ENCODE peak calls at places on chromosomes 7 and 10, in six cellular contexts. One of them, this sample, is unnamed.

GRCh38 chr7:24825315-24825917 is 68.2 kb upstream of the GSDME start:
- DNase-seq in IMR-90: no peak
- DNase-seq in esophagus squamous epithelium: no peak
- DNase-seq in K562: no peak
- DNase-seq in tibial nerve: no peak
- DNase-seq in spleen: no peak
- DNase-seq in this sample: no peak

GRCh38 chr10:68492118-68492517 is 20.3 kb upstream of the DNA2 start:
- DNase-seq in IMR-90: peak; percentile 29
- DNase-seq in esophagus squamous epithelium: no peak
- DNase-seq in K562: no peak
- DNase-seq in tibial nerve: no peak
- DNase-seq in spleen: no peak
- DNase-seq in this sample: no peak

GRCh38 chr10:101079874-101080273 is 18.1 kb downstream of the KAZALD1 start:
- DNase-seq in IMR-90: no peak
- DNase-seq in esophagus squamous epithelium: no peak
- DNase-seq in K562: no peak
- DNase-seq in tibial nerve: no peak
- DNase-seq in spleen: no peak
- DNase-seq in this sample: no peak

GRCh38 chr10:72186633-72187330 is 29.0 kb upstream of the ANAPC16 start:
- DNase-seq in IMR-90: peak; percentile 41
- DNase-seq in esophagus squamous epithelium: no peak
- DNase-seq in K562: no peak
- DNase-seq in tibial nerve: peak; percentile 25
- DNase-seq in spleen: no peak
- DNase-seq in this sample: no peak

GRCh38 chr7:157561523-157561785 is 224.7 kb downstream of the DNAJB6 start:
- DNase-seq in IMR-90: no peak
- DNase-seq in esophagus squamous epithelium: no peak
- DNase-seq in K562: no peak
- DNase-seq in tibial nerve: no peak
- DNase-seq in spleen: no peak
- DNase-seq in this sample: no peak

GRCh38 chr10:112132429-112132828 is 51.1 kb downstream of the GPAM start:
- DNase-seq in IMR-90: no peak
- DNase-seq in esophagus squamous epithelium: no peak
- DNase-seq in K562: no peak
- DNase-seq in tibial nerve: no peak
- DNase-seq in spleen: no peak
- DNase-seq in this sample: no peak

GRCh38 chr10:88117227-88117626 is 253.8 kb downstream of the PTEN start:
- DNase-seq in IMR-90: no peak
- DNase-seq in esophagus squamous epithelium: no peak
- DNase-seq in K562: no peak
- DNase-seq in tibial nerve: no peak
- DNase-seq in spleen: no peak
- DNase-seq in this sample: no peak

GRCh38 chr7:129530881-129531391 is 28.6 kb downstream of the SMKR1 start:
- DNase-seq in IMR-90: peak; percentile 80
- DNase-seq in esophagus squamous epithelium: no peak
- DNase-seq in K562: no peak
- DNase-seq in tibial nerve: no peak
- DNase-seq in spleen: peak; percentile 6
- DNase-seq in this sample: no peak

GRCh38 chr10:23556727-23557440 is 118.0 kb downstream of the OTUD1 start:
- DNase-seq in IMR-90: peak; percentile 5
- DNase-seq in esophagus squamous epithelium: no peak
- DNase-seq in K562: no peak
- DNase-seq in tibial nerve: no peak
- DNase-seq in spleen: no peak
- DNase-seq in this sample: no peak

GRCh38 chr10:133110609-133111275 is 23.0 kb downstream of the ADGRA1 start:
- DNase-seq in IMR-90: no peak
- DNase-seq in esophagus squamous epithelium: no peak
- DNase-seq in K562: no peak
- DNase-seq in tibial nerve: no peak
- DNase-seq in spleen: no peak
- DNase-seq in this sample: no peak

GRCh38 chr7:41224063-41224763 is 478.7 kb downstream of the INHBA start:
- DNase-seq in IMR-90: peak; percentile 78
- DNase-seq in esophagus squamous epithelium: no peak
- DNase-seq in K562: no peak
- DNase-seq in tibial nerve: no peak
- DNase-seq in spleen: no peak
- DNase-seq in this sample: no peak

GRCh38 chr7:51316262-51316665 is 345 bp downstream of the COBL start:
- DNase-seq in IMR-90: no peak
- DNase-seq in esophagus squamous epithelium: no peak
- DNase-seq in K562: no peak
- DNase-seq in tibial nerve: no peak
- DNase-seq in spleen: no peak
- DNase-seq in this sample: peak; percentile 58

GRCh38 chr10:115432188-115432819 is 339.1 kb downstream of the ATRNL1 start:
- DNase-seq in IMR-90: peak; percentile 6
- DNase-seq in esophagus squamous epithelium: no peak
- DNase-seq in K562: no peak
- DNase-seq in tibial nerve: no peak
- DNase-seq in spleen: no peak
- DNase-seq in this sample: no peak

GRCh38 chr10:111146025-111146640 is 69.3 kb downstream of the ADRA2A start:
- DNase-seq in IMR-90: no peak
- DNase-seq in esophagus squamous epithelium: no peak
- DNase-seq in K562: no peak
- DNase-seq in tibial nerve: no peak
- DNase-seq in spleen: no peak
- DNase-seq in this sample: no peak

GRCh38 chr10:104123397-104123796 is 1.4 kb downstream of the SFR1 start:
- DNase-seq in IMR-90: peak; percentile 30
- DNase-seq in esophagus squamous epithelium: no peak
- DNase-seq in K562: no peak
- DNase-seq in tibial nerve: no peak
- DNase-seq in spleen: no peak
- DNase-seq in this sample: no peak

GRCh38 chr10:3828404-3829192 is 43.6 kb upstream of the KLF6 start:
- DNase-seq in IMR-90: peak; percentile 86
- DNase-seq in esophagus squamous epithelium: no peak
- DNase-seq in K562: peak; percentile 32
- DNase-seq in tibial nerve: no peak
- DNase-seq in spleen: no peak
- DNase-seq in this sample: no peak

GRCh38 chr7:2844153-2845077 is at the start of gene GNA12:
- DNase-seq in IMR-90: peak; percentile 98
- DNase-seq in esophagus squamous epithelium: peak; percentile 86
- DNase-seq in K562: peak; percentile 98
- DNase-seq in tibial nerve: peak; percentile 98
- DNase-seq in spleen: peak; percentile 98
- DNase-seq in this sample: peak; percentile 99
- TF ChIP-seq POLR2A in IMR-90: no peak
- TF ChIP-seq POLR2A in esophagus squamous epithelium: no peak
- TF ChIP-seq POLR2A in K562: no peak
- TF ChIP-seq POLR2A in tibial nerve: no peak
- TF ChIP-seq POLR2A in spleen: peak; percentile 6
- TF ChIP-seq POLR2A in this sample: no peak

DNA sequence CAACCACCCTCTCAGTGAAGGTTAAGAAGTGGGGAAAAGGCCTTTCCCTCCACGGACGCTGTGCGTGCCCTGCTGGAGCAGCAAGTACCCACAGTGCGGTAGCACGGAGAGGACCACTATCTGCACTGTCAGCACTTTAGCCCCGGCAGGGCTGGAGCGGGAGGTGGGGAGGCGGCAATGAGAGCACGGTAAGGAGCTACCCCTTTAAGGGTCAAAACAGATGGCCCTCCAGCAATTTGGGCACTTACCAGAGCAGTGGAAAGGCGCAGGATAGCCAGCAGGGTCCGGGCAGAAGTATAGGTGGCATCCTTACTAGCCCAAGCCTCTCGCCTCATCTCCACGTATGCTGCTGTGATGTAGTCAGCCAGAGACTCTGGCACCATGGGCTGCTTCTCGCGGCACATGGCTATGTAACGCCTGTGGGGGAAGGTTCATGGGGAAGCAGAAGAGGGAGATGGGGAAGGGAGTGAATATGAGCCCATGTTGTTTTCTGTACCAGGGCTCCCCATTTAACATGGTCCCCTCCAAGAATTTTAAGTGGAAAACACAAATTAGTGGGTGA is 5.2 kb downstream of the COPS6 start:
- DNase-seq in IMR-90: no peak
- DNase-seq in esophagus squamous epithelium: no peak
- DNase-seq in K562: no peak
- DNase-seq in tibial nerve: no peak
- DNase-seq in spleen: no peak
- DNase-seq in this sample: no peak
- TF ChIP-seq POLR2A in IMR-90: no peak
- TF ChIP-seq POLR2A in esophagus squamous epithelium: no peak
- TF ChIP-seq POLR2A in K562: peak; percentile 70
- TF ChIP-seq POLR2A in tibial nerve: no peak
- TF ChIP-seq POLR2A in spleen: no peak
- TF ChIP-seq POLR2A in this sample: no peak

GRCh38 chr10:49187950-49188761 is at the start of gene TMEM273:
- DNase-seq in IMR-90: no peak
- DNase-seq in esophagus squamous epithelium: peak; percentile 32
- DNase-seq in K562: peak; percentile 64
- DNase-seq in tibial nerve: peak; percentile 66
- DNase-seq in spleen: peak; percentile 94
- DNase-seq in this sample: no peak
- TF ChIP-seq POLR2A in IMR-90: no peak
- TF ChIP-seq POLR2A in esophagus squamous epithelium: peak; percentile 67
- TF ChIP-seq POLR2A in K562: peak; percentile 71
- TF ChIP-seq POLR2A in tibial nerve: no peak
- TF ChIP-seq POLR2A in spleen: no peak
- TF ChIP-seq POLR2A in this sample: no peak

DNA sequence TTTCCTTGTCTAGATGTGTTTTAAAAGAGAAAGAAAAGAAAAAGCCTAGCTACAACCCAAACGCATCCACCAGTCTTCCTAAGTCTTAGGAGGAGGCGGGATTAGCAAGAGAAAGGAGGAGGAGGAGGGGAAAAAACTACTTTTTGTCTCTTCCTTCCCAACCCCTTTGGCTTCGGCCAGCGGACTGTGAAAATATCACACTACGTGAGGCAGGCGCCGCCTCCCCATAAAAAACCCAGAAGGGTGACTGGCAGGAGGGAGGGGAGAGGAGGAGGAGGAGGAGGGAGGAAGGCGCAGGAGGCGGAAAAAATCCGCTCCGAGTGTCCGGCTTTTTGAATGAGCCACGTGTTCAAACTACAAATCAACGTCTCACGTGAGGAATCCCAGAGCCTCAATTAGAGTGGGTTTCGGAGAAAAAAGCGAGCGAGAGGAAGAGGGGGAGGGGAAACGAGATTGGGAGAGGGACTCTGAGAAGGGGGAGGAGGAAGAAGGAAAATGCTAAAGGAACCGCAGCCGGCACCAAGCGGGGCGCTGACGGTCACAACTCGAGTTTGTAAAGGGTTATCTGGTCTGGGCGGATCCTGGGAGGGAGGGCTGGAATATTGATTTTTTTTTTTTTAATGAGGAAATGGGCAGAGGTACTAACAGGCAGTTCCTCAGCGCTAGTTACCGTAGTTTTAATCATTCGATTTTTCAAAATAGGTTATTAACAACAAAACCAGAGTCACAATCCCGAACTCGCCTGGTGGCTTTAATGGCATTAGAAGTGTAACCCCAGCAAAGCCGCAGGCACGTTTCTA is at the start of gene IGF2BP3:
- DNase-seq in IMR-90: peak; percentile 96
- DNase-seq in esophagus squamous epithelium: no peak
- DNase-seq in K562: peak; percentile 62
- DNase-seq in tibial nerve: no peak
- DNase-seq in spleen: peak; percentile 58
- DNase-seq in this sample: no peak
- TF ChIP-seq POLR2A in IMR-90: peak; percentile 37
- TF ChIP-seq POLR2A in esophagus squamous epithelium: no peak
- TF ChIP-seq POLR2A in K562: peak; percentile 81
- TF ChIP-seq POLR2A in tibial nerve: no peak
- TF ChIP-seq POLR2A in spleen: no peak
- TF ChIP-seq POLR2A in this sample: no peak

DNA sequence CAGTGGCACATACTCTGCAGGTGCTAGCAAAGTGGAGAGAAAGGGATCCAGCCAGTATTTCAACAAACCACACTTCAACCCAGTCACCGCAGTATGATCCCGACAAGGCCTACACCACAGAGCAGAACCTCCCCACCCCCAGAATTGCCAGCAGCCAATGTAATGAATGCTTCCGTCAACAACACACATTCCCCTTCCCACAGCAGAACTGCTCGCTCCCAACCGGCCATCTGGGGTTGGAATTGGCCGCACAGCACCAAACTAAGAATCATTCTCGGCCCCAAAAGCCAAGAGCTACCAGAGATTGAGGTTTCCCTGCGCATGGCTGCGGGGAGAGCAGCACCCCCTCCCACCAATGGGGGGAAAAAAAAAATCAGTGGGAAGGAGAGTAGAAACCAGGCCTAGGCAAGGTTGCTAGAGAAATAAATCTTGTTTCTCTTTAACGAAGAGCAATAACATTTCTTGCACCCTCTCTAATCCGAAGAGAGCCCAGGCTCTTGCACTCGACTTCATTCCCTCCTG is 1.1 kb downstream of the WASL start:
- DNase-seq in IMR-90: peak; percentile 88
- DNase-seq in esophagus squamous epithelium: no peak
- DNase-seq in K562: peak; percentile 34
- DNase-seq in tibial nerve: peak; percentile 34
- DNase-seq in spleen: peak; percentile 72
- DNase-seq in this sample: peak; percentile 49
- TF ChIP-seq POLR2A in IMR-90: no peak
- TF ChIP-seq POLR2A in esophagus squamous epithelium: peak; percentile 38
- TF ChIP-seq POLR2A in K562: peak; percentile 67
- TF ChIP-seq POLR2A in tibial nerve: peak; percentile 36
- TF ChIP-seq POLR2A in spleen: no peak
- TF ChIP-seq POLR2A in this sample: no peak

DNA sequence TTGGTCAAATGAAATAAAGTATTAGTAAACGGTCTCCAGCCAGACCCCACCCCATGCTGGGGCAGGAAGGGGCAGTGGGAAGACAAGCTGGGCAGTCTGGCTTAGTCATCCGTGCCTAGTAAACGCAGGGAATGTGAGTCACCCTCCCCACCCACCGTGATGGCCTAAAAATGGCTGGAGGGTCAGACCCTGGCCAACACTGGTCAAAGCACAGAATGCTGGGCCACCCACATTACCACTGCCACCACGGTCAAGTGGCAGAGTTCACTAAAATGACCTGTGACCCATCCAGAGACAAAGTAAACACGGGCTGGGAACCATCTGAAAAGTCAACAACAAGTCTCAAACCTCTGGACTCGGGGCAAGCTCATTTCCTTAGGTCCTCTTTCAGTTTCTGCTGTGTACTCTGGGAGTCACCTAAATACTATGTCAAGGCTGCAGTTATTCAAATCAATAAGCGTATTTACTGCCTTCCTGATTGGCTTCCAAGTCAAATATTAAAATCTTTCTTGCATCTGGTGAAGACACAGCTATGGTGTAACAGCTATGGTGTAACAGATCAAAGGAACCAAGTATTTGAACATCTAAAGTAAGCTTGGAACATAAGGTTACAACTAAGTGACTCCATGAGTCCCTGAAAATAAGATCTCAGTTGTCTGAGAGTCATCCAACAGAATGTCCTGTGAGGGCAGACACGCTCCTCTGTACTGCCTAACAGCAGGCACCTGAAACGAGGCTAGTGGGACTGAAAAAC is 3.0 kb downstream of the ZFAND2A start:
- DNase-seq in IMR-90: peak; percentile 52
- DNase-seq in esophagus squamous epithelium: no peak
- DNase-seq in K562: peak; percentile 22
- DNase-seq in tibial nerve: no peak
- DNase-seq in spleen: no peak
- DNase-seq in this sample: no peak
- TF ChIP-seq POLR2A in IMR-90: no peak
- TF ChIP-seq POLR2A in esophagus squamous epithelium: no peak
- TF ChIP-seq POLR2A in K562: no peak
- TF ChIP-seq POLR2A in tibial nerve: no peak
- TF ChIP-seq POLR2A in spleen: no peak
- TF ChIP-seq POLR2A in this sample: no peak